ENCODE peak calls at places on chromosomes 16 and 17, in five cellular contexts. S, Z, R, V and T are unnamed samples.

GRCh38 chr16:22326369-22326652 is 29.1 kb downstream of the POLR3E start:
- DNase-seq in S (no peak), Z (no peak), R (no peak), V (no peak), T (no peak)

GRCh38 chr17:55576237-55576998 is 65.2 kb upstream of the SMIM36 start:
- DNase-seq in S (peak), Z (no peak), R (no peak), V (no peak), T (no peak)

GRCh38 chr16:67770371-67770991 is 35.9 kb downstream of the RANBP10 start:
- DNase-seq in S (no peak), Z (no peak), R (no peak), V (no peak), T (no peak)

GRCh38 chr16:76483510-76483909 is 206.3 kb downstream of the CNTNAP4 start:
- DNase-seq in S (no peak), Z (no peak), R (no peak), V (no peak), T (no peak)

GRCh38 chr16:4976611-4977145 is 18.5 kb downstream of the SEC14L5 start:
- DNase-seq in S (no peak), Z (no peak), R (no peak), V (peak), T (no peak)

GRCh38 chr17:45293413-45294211 is 23.2 kb downstream of the MAP3K14 start:
- DNase-seq in S (peak), Z (peak), R (peak), V (peak), T (peak)

GRCh38 chr17:44354582-44355309 is 8.9 kb downstream of the FAM171A2 start:
- DNase-seq in S (no peak), Z (no peak), R (peak), V (no peak), T (no peak)

GRCh38 chr17:73279704-73280103 is 18.0 kb upstream of the CPSF4L start:
- DNase-seq in S (no peak), Z (no peak), R (no peak), V (no peak), T (no peak)

GRCh38 chr16:50213939-50214519 is 52.3 kb upstream of the ADCY7 start:
- DNase-seq in S (peak), Z (no peak), R (no peak), V (no peak), T (no peak)

GRCh38 chr16:72098936-72099335 is 5.3 kb downstream of the DHX38 start:
- DNase-seq in S (no peak), Z (no peak), R (no peak), V (no peak), T (no peak)

GRCh38 chr17:55458977-55459376 is 37.3 kb upstream of the MMD start:
- DNase-seq in S (no peak), Z (no peak), R (no peak), V (no peak), T (no peak)

GRCh38 chr16:66851166-66851964 is 7.2 kb downstream of the CA7 start:
- DNase-seq in S (no peak), Z (peak), R (no peak), V (no peak), T (no peak)

GRCh38 chr17:35052780-35053179 is 10.7 kb downstream of the RFFL start:
- DNase-seq in S (no peak), Z (no peak), R (no peak), V (no peak), T (no peak)

GRCh38 chr17:5672141-5672540 is 87.8 kb upstream of the NLRP1 start:
- DNase-seq in S (no peak), Z (no peak), R (no peak), V (no peak), T (no peak)

GRCh38 chr16:56515665-56516064 is 4.2 kb downstream of the BBS2 start:
- DNase-seq in S (no peak), Z (no peak), R (no peak), V (no peak), T (no peak)

GRCh38 chr16:1945559-1946391 is 2.8 kb upstream of the MSRB1 start:
- DNase-seq in S (peak), Z (no peak), R (no peak), V (no peak), T (no peak)

GRCh38 chr16:86956437-86956836 is 360.8 kb downstream of the C16orf95 start:
- DNase-seq in S (no peak), Z (no peak), R (no peak), V (no peak), T (no peak)

GRCh38 chr16:6016530-6017184 is 919.1 kb upstream of the EEF2KMT start:
- DNase-seq in S (peak), Z (no peak), R (no peak), V (no peak), T (no peak)

GRCh38 chr16:66481081-66481942 is 54.2 kb downstream of the BEAN1 start:
- DNase-seq in S (no peak), Z (peak), R (peak), V (no peak), T (peak)

GRCh38 chr16:30764816-30765465 is 2.8 kb downstream of the RNF40 start:
- DNase-seq in S (no peak), Z (no peak), R (no peak), V (no peak), T (no peak)

GRCh38 chr16:31331141-31331764 is 23.7 kb upstream of the ITGAX start:
- DNase-seq in S (no peak), Z (no peak), R (peak), V (no peak), T (no peak)

GRCh38 chr17:5651348-5651747 is 67.0 kb upstream of the NLRP1 start:
- DNase-seq in S (no peak), Z (no peak), R (no peak), V (no peak), T (no peak)

GRCh38 chr16:31377210-31377903 is 15.8 kb upstream of the ITGAD start:
- DNase-seq in S (no peak), Z (no peak), R (no peak), V (no peak), T (no peak)

GRCh38 chr16:12617401-12617819 is 186.3 kb downstream of the CPPED1 start:
- DNase-seq in S (no peak), Z (no peak), R (no peak), V (no peak), T (no peak)

GRCh38 chr16:47463771-47464624 is 2.9 kb downstream of the PHKB start:
- DNase-seq in S (peak), Z (no peak), R (no peak), V (no peak), T (no peak)

GRCh38 chr16:47459603-47460002 is 1.3 kb downstream of the ITFG1 start:
- DNase-seq in S (peak), Z (no peak), R (no peak), V (no peak), T (no peak)

GRCh38 chr16:47460301-47460754 is 535 bp downstream of the ITFG1 start:
- DNase-seq in S (no peak), Z (no peak), R (no peak), V (no peak), T (no peak)

GRCh38 chr16:47460755-47461597 is at the start of the genes ITFG1 and PHKB:
- DNase-seq in S (peak), Z (peak), R (peak), V (peak), T (peak)

DNA sequence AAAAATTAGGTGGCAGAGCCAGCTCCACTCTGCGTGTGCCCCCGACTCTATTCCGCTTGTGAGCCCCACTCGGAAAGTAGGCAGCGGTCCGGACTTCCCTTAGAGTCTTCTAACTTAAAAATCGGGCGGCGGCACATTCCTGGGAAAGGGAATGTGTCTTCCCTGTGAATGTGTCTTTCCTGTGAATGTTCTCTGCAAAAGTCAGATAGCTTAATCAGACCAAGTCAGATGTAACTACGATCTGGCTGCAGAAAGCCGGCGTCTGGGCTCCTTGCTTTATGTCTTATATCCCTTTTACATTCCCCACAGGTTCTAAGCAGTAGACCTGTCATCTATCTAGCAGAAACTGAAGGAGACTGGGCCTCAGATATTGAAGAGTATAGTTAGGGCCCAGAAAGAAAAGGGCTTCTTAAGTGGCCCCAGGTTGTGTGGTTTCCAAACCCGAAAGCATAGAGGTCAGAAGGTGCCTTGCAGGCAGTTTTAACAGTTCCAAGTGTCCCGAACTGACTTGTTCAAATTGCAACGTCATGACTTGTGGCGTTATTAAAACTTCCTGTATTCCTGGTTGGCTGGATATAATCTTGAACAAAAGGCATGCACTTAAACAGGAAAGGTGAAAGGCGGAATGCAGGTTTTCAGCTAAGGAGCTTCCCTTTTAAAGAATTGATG is 601 bp downstream of the PHKB start:
- DNase-seq in S (peak), Z (no peak), R (no peak), V (no peak), T (no peak)
- TF ChIP-seq POLR2A in S (peak), Z (no peak), R (no peak), V (no peak), T (no peak)

GRCh38 chr17:82297804-82298537 is 19.4 kb downstream of the CD7 start:
- DNase-seq in S (peak), Z (peak), R (peak), V (peak), T (peak)
- H3K4me3 ChIP-seq in S (peak), Z (peak), R (peak), V (peak), T (peak)

GRCh38 chr17:75131278-75132017 is at the start of gene NT5C:
- DNase-seq in S (peak), Z (peak), R (peak), V (peak), T (peak)

GRCh38 chr17:75133001-75133400 is 1.5 kb upstream of the NT5C start:
- DNase-seq in S (no peak), Z (no peak), R (no peak), V (no peak), T (no peak)

GRCh38 chr17:75138519-75138918 is 7.0 kb upstream of the NT5C start:
- DNase-seq in S (no peak), Z (no peak), R (no peak), V (no peak), T (no peak)

GRCh38 chr17:75135452-75135851 is 3.9 kb upstream of the NT5C start:
- DNase-seq in S (no peak), Z (no peak), R (no peak), V (no peak), T (no peak)

DNA sequence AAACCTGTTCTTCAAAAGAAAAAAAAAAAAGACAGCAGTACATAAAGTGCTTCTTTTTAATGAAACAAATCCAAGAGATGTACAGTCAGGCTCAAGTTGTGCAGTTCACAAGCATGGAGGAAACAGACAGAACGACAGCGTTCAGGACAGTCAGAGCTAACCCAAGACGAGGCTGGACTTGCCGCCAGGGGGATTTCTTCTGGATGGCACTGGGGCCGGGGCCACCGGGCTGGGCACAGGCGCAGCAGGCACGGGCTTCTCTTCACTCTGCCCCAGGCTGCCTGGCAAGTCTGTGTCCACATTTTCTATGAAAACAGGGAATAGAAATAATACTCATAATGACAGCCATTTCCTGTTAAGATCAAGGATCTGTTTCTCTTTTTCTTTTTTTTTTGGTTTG is 4.4 kb upstream of the NT5C start:
- DNase-seq in S (no peak), Z (no peak), R (no peak), V (no peak), T (no peak)
- TF ChIP-seq CTCF in S (no peak), Z (no peak), R (no peak), V (no peak), T (no peak)

DNA sequence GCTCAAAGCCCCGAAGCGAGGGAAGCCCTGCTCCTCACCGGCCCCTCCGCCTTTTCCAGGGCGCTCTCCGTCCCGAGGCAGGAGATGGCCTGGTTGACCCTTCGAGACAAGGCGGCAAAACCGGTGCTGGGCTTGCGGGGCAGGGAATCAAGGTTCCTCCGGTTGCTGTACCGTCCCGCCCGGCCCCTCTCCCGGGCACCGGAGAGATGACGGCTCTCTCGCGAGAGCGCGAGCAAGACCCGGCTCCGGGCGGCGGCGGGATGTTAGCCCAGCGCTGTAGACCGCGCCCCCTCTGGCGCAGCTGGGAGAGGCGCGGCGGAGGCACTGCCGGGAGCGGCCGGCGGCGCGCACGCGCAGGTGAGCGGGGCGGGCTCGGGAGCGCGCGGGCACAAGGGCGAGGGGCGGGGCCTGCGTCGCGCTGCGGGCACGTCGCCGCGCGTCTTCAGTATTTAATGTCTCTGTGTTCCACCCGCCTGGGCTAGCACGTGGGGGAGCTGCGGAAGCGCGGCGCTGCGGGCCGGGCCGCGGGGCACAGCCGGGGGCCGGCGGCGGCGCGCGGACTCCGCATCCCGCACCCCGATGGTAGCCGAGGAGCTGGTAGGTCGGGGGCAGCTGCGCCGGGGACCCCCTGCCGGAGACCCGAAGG is at the start of gene AKAP1:
- DNase-seq in S (peak), Z (peak), R (peak), V (peak), T (peak)
- TF ChIP-seq POLR2A in S (peak), Z (peak), R (peak), V (peak), T (peak)

GRCh38 chr17:76189247-76189646 is 48.2 kb upstream of the FOXJ1 start:
- DNase-seq in S (peak), Z (no peak), R (no peak), V (no peak), T (no peak)

GRCh38 chr17:76193616-76194015 is 46.7 kb downstream of the RNF157 start:
- DNase-seq in S (peak), Z (no peak), R (no peak), V (no peak), T (no peak)

GRCh38 chr17:76188213-76189060 is 47.4 kb upstream of the FOXJ1 start:
- DNase-seq in S (no peak), Z (no peak), R (no peak), V (no peak), T (no peak)

GRCh38 chr17:76189741-76190140 is 48.7 kb upstream of the FOXJ1 start:
- DNase-seq in S (peak), Z (no peak), R (no peak), V (no peak), T (no peak)

DNA sequence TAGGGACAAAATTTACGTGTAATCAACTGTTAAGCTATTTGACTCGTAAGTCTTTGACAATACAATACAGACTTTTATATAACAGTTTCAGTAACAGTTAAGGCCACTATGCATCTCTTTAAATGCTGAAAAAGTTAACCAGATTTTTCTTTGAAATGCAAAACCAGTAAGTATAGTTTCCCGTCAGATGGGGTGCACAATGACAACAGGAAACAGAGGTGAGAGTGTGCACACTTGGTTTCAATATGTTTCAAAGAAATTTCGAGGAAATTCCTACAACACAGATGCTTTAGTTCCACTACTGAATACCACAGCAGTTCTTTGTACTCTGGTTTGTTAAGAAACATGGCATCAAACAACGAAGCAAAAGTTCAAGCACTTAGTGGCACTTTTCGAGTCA is 48.4 kb downstream of the RNF157 start:
- DNase-seq in S (no peak), Z (no peak), R (no peak), V (no peak), T (no peak)
- H3K4me3 ChIP-seq in S (no peak), Z (no peak), R (no peak), V (no peak), T (no peak)

DNA sequence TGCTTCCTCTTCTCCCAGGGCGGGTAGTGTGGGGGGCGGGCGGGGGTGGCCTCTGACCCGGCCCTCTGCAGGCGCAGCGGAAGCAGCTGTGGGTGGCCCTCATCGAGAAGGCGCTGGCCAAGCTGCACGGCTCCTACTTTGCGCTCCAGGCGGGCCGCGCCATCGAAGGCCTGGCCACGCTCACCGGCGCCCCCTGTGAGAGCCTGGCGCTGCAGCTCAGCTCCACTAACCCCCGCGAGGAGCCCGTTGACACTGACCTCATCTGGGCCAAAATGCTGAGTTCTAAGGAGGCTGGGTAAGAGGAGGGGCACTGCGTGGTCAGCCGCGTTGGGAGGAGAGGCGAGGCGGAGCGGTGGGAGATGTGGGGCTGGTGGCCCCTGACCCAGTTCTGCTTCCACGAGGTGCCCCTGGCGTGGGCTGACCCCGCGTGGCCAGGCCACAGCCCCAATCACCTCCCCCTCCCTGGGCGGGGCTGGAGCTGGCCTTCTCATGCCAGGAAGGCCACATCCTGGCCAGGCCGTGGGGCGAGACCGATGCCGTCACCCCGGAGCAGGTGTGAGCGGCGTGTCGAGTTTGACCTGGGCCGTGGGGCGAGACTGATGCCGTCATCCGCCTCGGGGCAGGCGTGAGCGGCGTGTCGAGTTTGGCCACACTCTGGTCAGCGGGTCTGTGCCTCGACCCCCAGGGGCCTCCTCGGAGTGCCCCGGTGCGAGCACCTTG is 10.5 kb upstream of the PRR35 start:
- DNase-seq in S (no peak), Z (no peak), R (no peak), V (no peak), T (no peak)
- TF ChIP-seq CTCF in S (no peak), Z (no peak), R (no peak), V (no peak), T (no peak)